ENCODE peak calls at places on chromosome 1, in five cellular contexts. S is T follicular helper cell; Z is Ammon's horn; B is bronchial epithelial cell; Q is stimulated activated CD4-positive, alpha-beta T cell treated with anti-CD3 and anti-CD28 coated beads, Interleukin-1b, Interleukin-23, amount 100 ng/mL, for 4 hours. M is an unnamed sample.

GRCh38 chr1:63322248-63322943 is at the start of gene FOXD3:
- DNase-seq in S (no peak), Z (no peak), B (peak), Q (no peak), M (no peak)

GRCh38 chr1:9655836-9656235 is 4.3 kb downstream of the PIK3CD start:
- DNase-seq in S (no peak), Z (no peak), B (no peak), Q (no peak), M (no peak)

GRCh38 chr1:231527586-231528174 is 789 bp upstream of the TSNAX start:
- DNase-seq in S (no peak), Z (no peak), B (no peak), Q (no peak), M (no peak)

GRCh38 chr1:244341455-244342450 is 110.0 kb downstream of the ADSS2 start:
- DNase-seq in S (no peak), Z (peak), B (peak), Q (no peak), M (no peak)

GRCh38 chr1:77282187-77282865 is 507 bp downstream of the AK5 start:
- DNase-seq in S (peak), Z (no peak), B (no peak), Q (peak), M (peak)

GRCh38 chr1:6475381-6476133 is 9.6 kb upstream of the TNFRSF25 start:
- DNase-seq in S (peak), Z (peak), B (peak), Q (peak), M (peak)

GRCh38 chr1:175033931-175034330 is 10.7 kb upstream of the MRPS14 start:
- DNase-seq in S (no peak), Z (no peak), B (no peak), Q (no peak), M (no peak)

GRCh38 chr1:182484531-182485257 is 34.7 kb downstream of the RGSL1 start:
- DNase-seq in S (no peak), Z (peak), B (peak), Q (no peak), M (no peak)

GRCh38 chr1:160429125-160429551 is 28.8 kb downstream of the VANGL2 start:
- DNase-seq in S (no peak), Z (no peak), B (no peak), Q (no peak), M (no peak)

GRCh38 chr1:244302889-244303609 is 148.7 kb downstream of the ADSS2 start:
- DNase-seq in S (no peak), Z (no peak), B (peak), Q (no peak), M (no peak)

GRCh38 chr1:61504840-61505239 is 220.1 kb downstream of the TM2D1 start:
- DNase-seq in S (no peak), Z (no peak), B (peak), Q (no peak), M (no peak)